ENCODE peak calls at places on chromosomes 7 and 10, in four cellular contexts. One of them, this sample, is unnamed.

GRCh38 chr10:103473261-103473671 is 5.8 kb downstream of the CALHM3 start:
- DNase-seq in lower lobe of right lung: no peak
- DNase-seq in retinal pigment epithelial cell: no peak
- DNase-seq in glutamatergic neuron: no peak
- DNase-seq in this sample: no peak

GRCh38 chr10:77967611-77968022 is 41.1 kb upstream of the DLG5 start:
- DNase-seq in lower lobe of right lung: no peak
- DNase-seq in retinal pigment epithelial cell: no peak
- DNase-seq in glutamatergic neuron: peak; percentile 26
- DNase-seq in this sample: no peak

GRCh38 chr7:26593405-26593804 is 271.0 kb downstream of the SKAP2 start:
- DNase-seq in lower lobe of right lung: no peak
- DNase-seq in retinal pigment epithelial cell: no peak
- DNase-seq in glutamatergic neuron: peak; percentile 44
- DNase-seq in this sample: no peak

GRCh38 chr10:47287365-47287802 is 12.6 kb upstream of the GDF10 start:
- DNase-seq in lower lobe of right lung: no peak
- DNase-seq in retinal pigment epithelial cell: no peak
- DNase-seq in glutamatergic neuron: no peak
- DNase-seq in this sample: no peak

GRCh38 chr10:50310560-50311174 is 59.4 kb upstream of the ASAH2 start:
- DNase-seq in lower lobe of right lung: no peak
- DNase-seq in retinal pigment epithelial cell: no peak
- DNase-seq in glutamatergic neuron: peak; percentile 63
- DNase-seq in this sample: no peak

GRCh38 chr10:78471326-78471722 is 437.7 kb downstream of the RPS24 start:
- DNase-seq in lower lobe of right lung: no peak
- DNase-seq in retinal pigment epithelial cell: no peak
- DNase-seq in glutamatergic neuron: no peak
- DNase-seq in this sample: no peak

GRCh38 chr10:112851582-112851981 is 98.5 kb upstream of the TCF7L2 start:
- DNase-seq in lower lobe of right lung: no peak
- DNase-seq in retinal pigment epithelial cell: no peak
- DNase-seq in glutamatergic neuron: no peak
- DNase-seq in this sample: no peak

GRCh38 chr10:110857265-110858158 is 14.2 kb upstream of the PDCD4 start:
- DNase-seq in lower lobe of right lung: no peak
- DNase-seq in retinal pigment epithelial cell: no peak
- DNase-seq in glutamatergic neuron: no peak
- DNase-seq in this sample: no peak

GRCh38 chr10:54009672-54010071 is 791.4 kb downstream of the PCDH15 start:
- DNase-seq in lower lobe of right lung: no peak
- DNase-seq in retinal pigment epithelial cell: no peak
- DNase-seq in glutamatergic neuron: no peak
- DNase-seq in this sample: no peak

GRCh38 chr10:59098811-59099452 is 77.5 kb upstream of the PHYHIPL start:
- DNase-seq in lower lobe of right lung: no peak
- DNase-seq in retinal pigment epithelial cell: no peak
- DNase-seq in glutamatergic neuron: no peak
- DNase-seq in this sample: no peak

GRCh38 chr10:130049244-130049643 is 61.4 kb downstream of the C10orf143 start:
- DNase-seq in lower lobe of right lung: no peak
- DNase-seq in retinal pigment epithelial cell: no peak
- DNase-seq in glutamatergic neuron: no peak
- DNase-seq in this sample: no peak

GRCh38 chr10:22986771-22987542 is 59.1 kb downstream of the ARMC3 start:
- DNase-seq in lower lobe of right lung: no peak
- DNase-seq in retinal pigment epithelial cell: no peak
- DNase-seq in glutamatergic neuron: no peak
- DNase-seq in this sample: no peak

GRCh38 chr7:117731455-117731854 is 141.8 kb downstream of the CTTNBP2 start:
- DNase-seq in lower lobe of right lung: no peak
- DNase-seq in retinal pigment epithelial cell: no peak
- DNase-seq in glutamatergic neuron: no peak
- DNase-seq in this sample: no peak

GRCh38 chr10:97207756-97208346 is 22.1 kb upstream of the SLIT1 start:
- DNase-seq in lower lobe of right lung: no peak
- DNase-seq in retinal pigment epithelial cell: no peak
- DNase-seq in glutamatergic neuron: no peak
- DNase-seq in this sample: no peak

GRCh38 chr10:48506147-48506917 is 98.5 kb downstream of the ARHGAP22 start:
- DNase-seq in lower lobe of right lung: no peak
- DNase-seq in retinal pigment epithelial cell: no peak
- DNase-seq in glutamatergic neuron: no peak
- DNase-seq in this sample: no peak

GRCh38 chr10:130924138-130924819 is 387.2 kb downstream of the TCERG1L start:
- DNase-seq in lower lobe of right lung: no peak
- DNase-seq in retinal pigment epithelial cell: no peak
- DNase-seq in glutamatergic neuron: no peak
- DNase-seq in this sample: no peak

GRCh38 chr10:24453973-24454372 is 245.0 kb downstream of the KIAA1217 start:
- DNase-seq in lower lobe of right lung: no peak
- DNase-seq in retinal pigment epithelial cell: no peak
- DNase-seq in glutamatergic neuron: no peak
- DNase-seq in this sample: no peak

GRCh38 chr7:90836937-90837336 is 240.8 kb downstream of the CDK14 start:
- DNase-seq in lower lobe of right lung: no peak
- DNase-seq in retinal pigment epithelial cell: no peak
- DNase-seq in glutamatergic neuron: no peak
- DNase-seq in this sample: peak; percentile 59

GRCh38 chr7:108308276-108308675 is 148.0 kb downstream of the NRCAM start:
- DNase-seq in lower lobe of right lung: no peak
- DNase-seq in retinal pigment epithelial cell: no peak
- DNase-seq in glutamatergic neuron: no peak
- DNase-seq in this sample: no peak

GRCh38 chr10:103350175-103350521 is 792 bp downstream of the PCGF6 start:
- DNase-seq in lower lobe of right lung: no peak
- DNase-seq in retinal pigment epithelial cell: no peak
- DNase-seq in glutamatergic neuron: peak; percentile 19
- DNase-seq in this sample: no peak

GRCh38 chr7:78299088-78299487 is 500.5 kb downstream of the PHTF2 start:
- DNase-seq in lower lobe of right lung: no peak
- DNase-seq in retinal pigment epithelial cell: no peak
- DNase-seq in glutamatergic neuron: no peak
- DNase-seq in this sample: no peak

GRCh38 chr10:45473126-45473525 is 99.1 kb downstream of the ALOX5 start:
- DNase-seq in lower lobe of right lung: no peak
- DNase-seq in retinal pigment epithelial cell: no peak
- DNase-seq in glutamatergic neuron: no peak
- DNase-seq in this sample: no peak

GRCh38 chr7:110224643-110225042 is 866.3 kb upstream of the LRRN3 start:
- DNase-seq in lower lobe of right lung: no peak
- DNase-seq in retinal pigment epithelial cell: no peak
- DNase-seq in glutamatergic neuron: no peak
- DNase-seq in this sample: no peak

GRCh38 chr7:90262438-90262837 is 17.5 kb downstream of the CFAP69 start:
- DNase-seq in lower lobe of right lung: no peak
- DNase-seq in retinal pigment epithelial cell: no peak
- DNase-seq in glutamatergic neuron: no peak
- DNase-seq in this sample: no peak

GRCh38 chr7:36777062-36777461 is 52.8 kb upstream of the AOAH start:
- DNase-seq in lower lobe of right lung: no peak
- DNase-seq in retinal pigment epithelial cell: no peak
- DNase-seq in glutamatergic neuron: no peak
- DNase-seq in this sample: no peak

GRCh38 chr7:41047789-41048191 is 655.1 kb downstream of the INHBA start:
- DNase-seq in lower lobe of right lung: no peak
- DNase-seq in retinal pigment epithelial cell: no peak
- DNase-seq in glutamatergic neuron: no peak
- DNase-seq in this sample: peak; percentile 51

GRCh38 chr7:106757846-106758245 is 96.9 kb upstream of the CCDC71L start:
- DNase-seq in lower lobe of right lung: no peak
- DNase-seq in retinal pigment epithelial cell: no peak
- DNase-seq in glutamatergic neuron: no peak
- DNase-seq in this sample: peak; percentile 59

GRCh38 chr10:51386248-51386885 is 312.1 kb downstream of the PRKG1 start:
- DNase-seq in lower lobe of right lung: no peak
- DNase-seq in retinal pigment epithelial cell: no peak
- DNase-seq in glutamatergic neuron: no peak
- DNase-seq in this sample: no peak

GRCh38 chr10:89245802-89246201 is 5.8 kb downstream of the LIPA start:
- DNase-seq in lower lobe of right lung: no peak
- DNase-seq in retinal pigment epithelial cell: no peak
- DNase-seq in glutamatergic neuron: no peak
- DNase-seq in this sample: no peak
- TF ChIP-seq CTCF in lower lobe of right lung: no peak
- TF ChIP-seq CTCF in retinal pigment epithelial cell: no peak
- TF ChIP-seq CTCF in glutamatergic neuron: no peak
- TF ChIP-seq CTCF in this sample: no peak

GRCh38 chr7:64603271-64603670 is 40.4 kb upstream of the ZNF680 start:
- DNase-seq in lower lobe of right lung: no peak
- DNase-seq in retinal pigment epithelial cell: no peak
- DNase-seq in glutamatergic neuron: no peak
- DNase-seq in this sample: no peak

GRCh38 chr7:64602518-64602917 is 39.6 kb upstream of the ZNF680 start:
- DNase-seq in lower lobe of right lung: no peak
- DNase-seq in retinal pigment epithelial cell: no peak
- DNase-seq in glutamatergic neuron: no peak
- DNase-seq in this sample: no peak

GRCh38 chr7:64602086-64602485 is 39.2 kb upstream of the ZNF680 start:
- DNase-seq in lower lobe of right lung: no peak
- DNase-seq in retinal pigment epithelial cell: no peak
- DNase-seq in glutamatergic neuron: no peak
- DNase-seq in this sample: no peak

DNA sequence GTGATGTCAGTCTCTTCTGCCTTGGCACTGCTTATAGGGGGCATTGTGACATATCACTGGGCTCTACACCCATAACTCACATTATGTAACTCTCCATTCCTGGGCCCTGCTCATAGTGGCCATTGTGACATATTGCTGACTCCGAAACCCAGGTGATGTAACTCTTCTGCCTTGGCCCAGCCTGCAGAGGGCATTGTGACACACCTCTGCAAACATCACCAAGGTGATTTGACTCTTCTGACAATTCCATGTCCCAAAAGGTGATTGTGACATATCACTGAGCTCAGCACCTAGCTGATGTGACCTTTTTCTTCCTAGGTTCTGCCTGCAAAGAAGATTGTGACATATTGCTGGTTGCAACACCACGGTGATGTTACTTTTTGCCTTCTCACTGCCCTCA is 36.5 kb upstream of the ZNF680 start:
- DNase-seq in lower lobe of right lung: no peak
- DNase-seq in retinal pigment epithelial cell: no peak
- DNase-seq in glutamatergic neuron: no peak
- DNase-seq in this sample: no peak
- TF ChIP-seq CTCF in lower lobe of right lung: no peak
- TF ChIP-seq CTCF in retinal pigment epithelial cell: no peak
- TF ChIP-seq CTCF in glutamatergic neuron: no peak
- TF ChIP-seq CTCF in this sample: no peak

GRCh38 chr10:43322321-43322720 is 49.1 kb upstream of the FXYD4 start:
- DNase-seq in lower lobe of right lung: no peak
- DNase-seq in retinal pigment epithelial cell: no peak
- DNase-seq in glutamatergic neuron: no peak
- DNase-seq in this sample: no peak

GRCh38 chr10:43323245-43323644 is 48.2 kb upstream of the FXYD4 start:
- DNase-seq in lower lobe of right lung: no peak
- DNase-seq in retinal pigment epithelial cell: no peak
- DNase-seq in glutamatergic neuron: no peak
- DNase-seq in this sample: no peak

GRCh38 chr10:43320226-43320625 is 51.2 kb upstream of the FXYD4 start:
- DNase-seq in lower lobe of right lung: no peak
- DNase-seq in retinal pigment epithelial cell: no peak
- DNase-seq in glutamatergic neuron: no peak
- DNase-seq in this sample: no peak

GRCh38 chr10:43324847-43325246 is 46.6 kb upstream of the FXYD4 start:
- DNase-seq in lower lobe of right lung: no peak
- DNase-seq in retinal pigment epithelial cell: no peak
- DNase-seq in glutamatergic neuron: no peak
- DNase-seq in this sample: no peak

DNA sequence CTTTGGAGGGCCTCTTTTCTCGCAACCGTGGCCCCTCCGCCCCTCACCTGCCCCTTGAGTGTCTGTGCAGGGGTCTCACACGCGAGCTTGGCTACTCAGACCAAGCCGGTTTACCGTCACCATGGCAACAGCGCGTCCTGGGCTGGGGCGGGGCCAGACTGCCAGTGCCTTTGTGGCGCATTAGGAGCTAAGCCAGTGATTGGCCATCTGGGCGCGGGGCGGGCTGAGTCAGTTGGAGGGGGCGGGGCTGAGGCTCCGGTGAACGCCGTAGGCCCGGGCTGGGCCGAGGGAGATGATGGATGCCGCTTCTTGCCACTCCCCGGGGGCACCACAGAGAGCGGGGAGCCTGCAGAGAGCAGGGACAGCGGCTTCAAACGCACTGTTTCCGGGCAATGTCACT is 48.7 kb upstream of the FXYD4 start:
- DNase-seq in lower lobe of right lung: peak; percentile 94
- DNase-seq in retinal pigment epithelial cell: peak; percentile 54
- DNase-seq in glutamatergic neuron: peak; percentile 98
- DNase-seq in this sample: peak; percentile 23
- TF ChIP-seq CTCF in lower lobe of right lung: no peak
- TF ChIP-seq CTCF in retinal pigment epithelial cell: no peak
- TF ChIP-seq CTCF in glutamatergic neuron: no peak
- TF ChIP-seq CTCF in this sample: no peak

DNA sequence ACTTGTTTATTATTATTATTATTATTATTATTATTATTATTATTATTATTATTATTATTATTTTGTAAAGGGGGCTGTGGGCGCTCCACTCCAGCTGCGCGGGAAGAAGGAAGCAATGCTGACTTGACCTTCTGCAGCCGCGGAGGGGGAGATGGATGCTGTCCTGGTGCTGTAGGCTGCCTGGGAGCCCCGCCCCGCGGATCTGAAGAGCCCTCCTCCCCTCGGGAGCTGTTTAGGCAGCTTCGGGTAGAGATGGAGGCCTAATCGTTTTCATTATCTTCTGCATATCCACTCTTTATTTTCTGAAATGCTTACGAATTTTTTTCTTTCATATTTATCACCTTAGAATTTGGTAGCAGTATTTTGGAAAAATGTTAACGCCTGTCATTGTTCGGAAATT is 101.2 kb upstream of the KLF6 start:
- DNase-seq in lower lobe of right lung: no peak
- DNase-seq in retinal pigment epithelial cell: no peak
- DNase-seq in glutamatergic neuron: peak; percentile 53
- DNase-seq in this sample: no peak
- TF ChIP-seq CTCF in lower lobe of right lung: no peak
- TF ChIP-seq CTCF in retinal pigment epithelial cell: no peak
- TF ChIP-seq CTCF in glutamatergic neuron: no peak
- TF ChIP-seq CTCF in this sample: no peak

GRCh38 chr7:71517940-71518339 is 386.0 kb downstream of the GALNT17 start:
- DNase-seq in lower lobe of right lung: no peak
- DNase-seq in retinal pigment epithelial cell: no peak
- DNase-seq in glutamatergic neuron: no peak
- DNase-seq in this sample: no peak
- TF ChIP-seq CTCF in lower lobe of right lung: no peak
- TF ChIP-seq CTCF in retinal pigment epithelial cell: no peak
- TF ChIP-seq CTCF in glutamatergic neuron: no peak
- TF ChIP-seq CTCF in this sample: no peak

GRCh38 chr7:35700327-35700726 is 5.4 kb upstream of the HERPUD2 start:
- DNase-seq in lower lobe of right lung: no peak
- DNase-seq in retinal pigment epithelial cell: no peak
- DNase-seq in glutamatergic neuron: no peak
- DNase-seq in this sample: no peak
- TF ChIP-seq CTCF in lower lobe of right lung: no peak
- TF ChIP-seq CTCF in retinal pigment epithelial cell: no peak
- TF ChIP-seq CTCF in glutamatergic neuron: no peak
- TF ChIP-seq CTCF in this sample: no peak

This sample was measured in AG09319.